ENCODE peak calls at places on chromosomes 3 and 15, in seven cellular contexts. M is A549, H is prostate gland, J is IMR-90, N is adrenal gland, B is lower leg skin, Y is endothelial cell of umbilical vein. R is an unnamed sample.

GRCh38 chr3:152621006-152621868 is 213.7 kb upstream of the P2RY1 start:
- DNase-seq in N (no peak), M (no peak), B (no peak), Y (no peak), H (no peak), J (no peak), R (no peak)

GRCh38 chr3:108053025-108053424 is 37.8 kb downstream of the CD47 start:
- DNase-seq in H (peak), M (no peak), J (no peak), Y (no peak), N (no peak), B (no peak), R (no peak)

GRCh38 chr3:16548721-16549120 is 35.2 kb upstream of the RFTN1 start:
- DNase-seq in Y (no peak), B (no peak), H (no peak), J (peak), M (no peak), N (no peak), R (no peak)

GRCh38 chr3:179181021-179181472 is 32.9 kb downstream of the PIK3CA start:
- DNase-seq in M (no peak), Y (peak), B (no peak), N (no peak), J (peak), H (no peak), R (peak)

GRCh38 chr15:77531191-77532000 is 101.3 kb downstream of the LINGO1 start:
- DNase-seq in Y (no peak), M (no peak), J (no peak), H (no peak), N (no peak), B (no peak), R (no peak)

GRCh38 chr3:38455639-38456430 is 2.1 kb downstream of the ACVR2B start:
- DNase-seq in N (peak), Y (no peak), J (peak), B (no peak), M (no peak), H (no peak), R (peak)

GRCh38 chr3:30760040-30760439 is 134.4 kb downstream of the GADL1 start:
- DNase-seq in Y (no peak), J (peak), H (no peak), N (no peak), M (no peak), B (no peak), R (no peak)

GRCh38 chr15:27479232-27480140 is 508.5 kb downstream of the GABRG3 start:
- DNase-seq in B (no peak), J (no peak), H (peak), Y (no peak), M (no peak), N (no peak), R (no peak)

GRCh38 chr3:193865339-193865738 is 270.6 kb upstream of the HES1 start:
- DNase-seq in B (no peak), N (no peak), H (no peak), Y (no peak), J (no peak), M (no peak), R (no peak)

GRCh38 chr3:131142580-131142979 is 115.9 kb downstream of the NEK11 start:
- DNase-seq in H (no peak), N (no peak), Y (no peak), J (peak), M (no peak), B (no peak), R (no peak)

GRCh38 chr15:64070965-64071851 is 22.4 kb downstream of the CIAO2A start:
- DNase-seq in Y (peak), H (no peak), B (peak), M (peak), N (peak), J (peak), R (peak)

GRCh38 chr3:22117751-22118346 is 366.8 kb upstream of the ZNF385D start:
- DNase-seq in Y (peak), J (peak), B (no peak), H (no peak), N (no peak), M (peak), R (peak)

GRCh38 chr3:38157562-38157961 is 7.8 kb upstream of the OXSR1 start:
- DNase-seq in J (no peak), Y (no peak), N (no peak), B (no peak), H (no peak), M (no peak), R (peak)

GRCh38 chr3:50163572-50163971 is 8.4 kb downstream of the SEMA3F start:
- DNase-seq in B (no peak), N (no peak), M (no peak), H (no peak), Y (no peak), J (no peak), R (no peak)

GRCh38 chr3:167451282-167451681 is 22.6 kb downstream of the SERPINI2 start:
- DNase-seq in H (no peak), N (no peak), J (no peak), Y (no peak), B (no peak), M (no peak), R (no peak)

GRCh38 chr15:70294906-70295305 is 197.2 kb upstream of the TLE3 start:
- DNase-seq in H (no peak), J (no peak), N (no peak), M (no peak), B (no peak), Y (no peak), R (no peak)

GRCh38 chr15:62895905-62896316 is 146.6 kb upstream of the TPM1 start:
- DNase-seq in J (peak), B (no peak), H (no peak), Y (peak), N (no peak), M (peak), R (no peak)

GRCh38 chr3:127286571-127287140 is 1.2 kb downstream of the PRR20G start:
- DNase-seq in J (peak), M (no peak), H (no peak), B (no peak), Y (no peak), N (no peak), R (no peak)

GRCh38 chr15:90529369-90530249 is at the start of gene CRTC3:
- DNase-seq in N (peak), J (peak), Y (peak), M (peak), H (peak), B (peak), R (peak)
- TF ChIP-seq POLR2A in N (peak), J (peak), Y (peak), M (peak), H (peak), B (no peak), R (peak)

GRCh38 chr3:156826144-156826895 is at the start of gene LEKR1:
- DNase-seq in Y (peak), M (peak), N (peak), J (peak), H (peak), B (peak), R (peak)
- TF ChIP-seq POLR2A in Y (peak), M (peak), N (peak), J (peak), H (peak), B (no peak), R (peak)

GRCh38 chr3:41243183-41243582 is 43.9 kb downstream of the CTNNB1 start:
- DNase-seq in M (no peak), B (no peak), H (no peak), N (no peak), Y (no peak), J (no peak), R (no peak)
- TF ChIP-seq POLR2A in M (no peak), B (no peak), H (no peak), N (no peak), Y (no peak), J (no peak), R (no peak)

DNA sequence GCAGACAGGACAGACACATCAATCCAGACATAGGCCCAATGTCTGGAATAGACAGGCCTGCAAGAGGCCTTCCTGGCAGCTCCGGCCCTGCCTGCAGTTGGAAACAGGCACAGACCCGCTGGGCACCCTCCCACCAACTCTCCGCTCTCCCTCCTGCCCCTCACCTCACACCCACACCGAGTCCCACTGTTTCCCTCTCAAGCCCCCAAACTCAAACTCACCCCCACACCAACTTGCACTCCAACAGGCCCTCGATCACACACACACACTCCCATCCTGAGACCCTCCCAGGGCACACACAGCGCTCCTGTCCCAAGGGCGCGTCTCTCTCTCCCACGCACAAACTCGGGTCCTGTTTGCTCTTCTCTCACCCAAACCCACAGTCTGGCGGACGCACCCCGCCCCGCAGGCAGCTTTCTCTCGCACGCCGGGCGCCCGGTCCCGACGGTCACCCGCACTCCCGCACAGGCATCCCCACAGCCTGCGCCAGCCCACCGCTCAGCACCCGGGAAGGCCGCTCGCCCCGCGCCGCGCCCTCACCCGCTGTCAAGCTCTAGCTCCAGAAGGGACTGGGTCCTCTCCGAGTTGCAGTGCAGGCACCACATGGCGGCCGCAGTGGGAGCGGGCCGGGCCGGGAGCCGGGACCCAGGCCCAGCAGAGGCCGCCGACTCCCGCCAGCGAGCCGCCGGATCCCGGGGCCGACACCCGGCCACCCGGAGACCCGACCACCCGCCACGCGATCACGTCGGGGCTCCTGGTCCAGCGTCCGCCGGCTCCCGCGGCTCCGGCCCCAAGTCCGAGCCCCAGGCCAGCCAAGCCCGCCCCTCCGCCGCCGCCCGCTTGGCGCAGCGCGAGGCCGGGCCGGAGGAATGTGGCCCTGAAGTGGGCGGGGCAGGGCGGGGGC is 106.1 kb downstream of the IQSEC1 start:
- DNase-seq in N (peak), B (no peak), J (peak), H (no peak), M (no peak), Y (peak), R (peak)
- TF ChIP-seq POLR2A in N (no peak), B (no peak), J (peak), H (peak), M (peak), Y (peak), R (peak)

DNA sequence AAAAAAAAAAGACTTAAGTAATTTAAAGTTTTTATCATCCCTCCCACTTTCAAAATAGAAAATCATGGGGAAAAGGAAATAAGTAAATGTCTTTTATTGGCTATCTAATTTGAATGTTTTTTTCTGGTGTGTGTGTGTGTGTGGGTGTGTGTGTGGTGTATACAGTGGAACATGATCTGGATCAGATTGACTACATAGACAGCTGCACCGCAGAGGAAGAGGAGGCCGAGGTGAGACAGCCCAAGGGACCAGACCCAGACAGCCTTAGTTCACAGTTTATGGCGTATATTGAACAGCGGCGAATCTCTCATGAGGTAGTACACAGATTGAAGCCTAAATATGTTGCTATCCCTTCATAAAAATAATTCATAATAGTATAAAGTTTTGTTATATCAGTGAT is 44.5 kb downstream of the LRCH3 start:
- DNase-seq in N (no peak), M (no peak), J (no peak), Y (no peak), H (no peak), B (no peak), R (no peak)
- TF ChIP-seq POLR2A in N (no peak), M (no peak), J (no peak), Y (no peak), H (no peak), B (no peak), R (no peak)

GRCh38 chr3:183829466-183829865 is 4.1 kb upstream of the MAP6D1 start:
- DNase-seq in N (no peak), B (no peak), M (no peak), Y (no peak), H (no peak), J (no peak), R (no peak)

GRCh38 chr3:183827809-183828537 is 2.6 kb upstream of the MAP6D1 start:
- DNase-seq in Y (no peak), J (no peak), N (peak), H (no peak), B (no peak), M (no peak), R (no peak)

GRCh38 chr3:183828538-183828870 is 3.1 kb upstream of the MAP6D1 start:
- DNase-seq in B (no peak), N (no peak), M (no peak), J (no peak), H (no peak), Y (no peak), R (no peak)

GRCh38 chr3:183826854-183827253 is 1.5 kb upstream of the MAP6D1 start:
- DNase-seq in J (no peak), N (no peak), M (no peak), B (no peak), Y (no peak), H (no peak), R (no peak)

DNA sequence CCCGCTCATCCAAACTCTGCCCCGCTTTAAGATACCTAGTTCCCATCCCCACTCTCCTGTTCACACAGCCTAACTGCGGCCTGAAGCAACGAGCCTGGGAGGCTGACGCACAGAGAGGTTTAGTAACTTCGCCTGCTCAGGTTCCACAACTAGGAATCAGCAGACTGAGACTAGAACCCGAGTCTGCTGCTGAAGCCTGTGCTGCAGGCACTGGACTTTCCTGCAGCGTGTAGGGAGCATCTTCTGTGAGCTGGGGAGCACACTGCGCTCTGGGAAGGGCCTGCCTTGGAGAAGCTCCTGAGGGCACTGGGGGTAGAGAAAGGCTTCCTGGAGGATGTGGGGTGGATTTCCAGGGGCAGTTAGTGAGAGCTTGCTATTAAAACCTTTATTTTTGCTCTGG is 4.8 kb upstream of the MAP6D1 start:
- DNase-seq in B (no peak), H (no peak), Y (no peak), N (no peak), M (no peak), J (no peak), R (no peak)
- TF ChIP-seq POLR2A in B (no peak), H (no peak), Y (no peak), N (no peak), M (no peak), J (no peak), R (no peak)